ENCODE peak calls at places on chromosomes 3 and 15, in ten cellular contexts. M is NCI-H1694, S is DMS153, O is fibroblast of pulmonary artery, G is pancreas, X is Caki2, F is T-cell, D is HFFc6, Z is HT1080, T is fibroblast of lung. Q is an unnamed sample.

GRCh38 chr15:58536414-58536813 is 104.6 kb downstream of the LIPC start:
- DNase-seq in X (no peak), D (no peak), T (no peak), O (no peak), S (no peak), G (no peak), F (no peak), M (no peak), Z (no peak), Q (no peak)

GRCh38 chr3:186406669-186407635 is 44.9 kb upstream of the DGKG start:
- DNase-seq in F (no peak), M (peak; percentile 19), G (peak; percentile 25), O (no peak), T (no peak), D (no peak), Z (no peak), X (no peak), S (no peak), Q (no peak)

GRCh38 chr15:78308422-78309021 is 9.1 kb upstream of the SKIC8 start:
- DNase-seq in F (no peak), T (peak; percentile 59), M (peak; percentile 68), O (peak; percentile 72), Z (peak; percentile 58), S (peak; percentile 8), D (peak; percentile 38), G (peak; percentile 51), X (peak; percentile 18), Q (peak; percentile 68)

GRCh38 chr15:65095747-65096104 is 19.2 kb downstream of the KBTBD13 start:
- DNase-seq in M (no peak), O (no peak), F (no peak), S (no peak), G (no peak), X (no peak), T (no peak), Z (no peak), D (no peak), Q (no peak)

GRCh38 chr3:186442162-186442561 is 80.1 kb upstream of the DGKG start:
- DNase-seq in X (no peak), O (no peak), D (no peak), T (no peak), M (no peak), G (peak; percentile 54), S (no peak), F (no peak), Z (no peak), Q (no peak)

GRCh38 chr15:70014860-70015490 is 82.7 kb downstream of the TLE3 start:
- DNase-seq in O (no peak), G (no peak), X (no peak), F (no peak), Z (no peak), T (no peak), S (peak; percentile 17), D (no peak), M (no peak), Q (no peak)

GRCh38 chr3:46646700-46647099 is 34.4 kb downstream of the FAM240A start:
- DNase-seq in S (no peak), T (peak; percentile 65), G (no peak), Z (peak; percentile 82), O (no peak), M (no peak), D (peak; percentile 74), X (no peak), F (no peak), Q (peak; percentile 11)

GRCh38 chr3:139548801-139549200 is 9.3 kb upstream of the RBP1 start:
- DNase-seq in X (no peak), O (no peak), M (no peak), T (no peak), D (no peak), G (peak; percentile 73), S (no peak), Z (no peak), F (no peak), Q (no peak)

GRCh38 chr3:77464106-77464688 is 424.3 kb downstream of the ROBO2 start:
- DNase-seq in M (no peak), T (no peak), F (no peak), S (no peak), Z (no peak), G (no peak), D (peak; percentile 47), X (no peak), O (no peak), Q (no peak)

GRCh38 chr3:197487911-197488391 is 67.8 kb downstream of the BDH1 start:
- DNase-seq in G (peak; percentile 24), F (no peak), T (peak; percentile 82), M (peak; percentile 10), D (peak; percentile 91), S (peak; percentile 59), Z (peak; percentile 98), X (peak; percentile 92), O (peak; percentile 95), Q (peak; percentile 93)

GRCh38 chr3:89227218-89227617 is 119.8 kb downstream of the EPHA3 start:
- DNase-seq in Z (peak; percentile 5), X (no peak), M (no peak), T (peak; percentile 33), G (no peak), O (peak; percentile 7), S (no peak), D (no peak), F (no peak), Q (peak; percentile 59)

GRCh38 chr3:36677331-36678007 is 86.9 kb downstream of the DCLK3 start:
- DNase-seq in M (no peak), T (peak; percentile 39), G (no peak), S (no peak), Z (peak; percentile 95), F (no peak), D (peak; percentile 87), O (peak; percentile 75), X (peak; percentile 88), Q (peak; percentile 88)

GRCh38 chr3:197516517-197516889 is 39.3 kb downstream of the BDH1 start:
- DNase-seq in F (no peak), S (no peak), D (peak; percentile 83), Z (peak; percentile 100), O (peak; percentile 73), T (peak; percentile 74), G (no peak), X (peak; percentile 99), M (no peak), Q (peak; percentile 94)

GRCh38 chr3:147915057-147915456 is 505.9 kb downstream of the ZIC1 start:
- DNase-seq in M (no peak), S (no peak), D (no peak), Z (peak; percentile 56), T (peak; percentile 47), G (no peak), F (no peak), X (no peak), O (no peak), Q (no peak)

GRCh38 chr3:101068876-101069606 is 75.8 kb upstream of the ABI3BP start:
- DNase-seq in D (no peak), T (peak; percentile 33), O (peak; percentile 13), G (no peak), S (no peak), Z (no peak), X (no peak), M (no peak), F (no peak), Q (no peak)